ENCODE peak calls at places on chromosome 9, in six cellular contexts. J is progenitor cell of endocrine pancreas, Y is activated T-cell treated with anti-CD3 and anti-CD28 coated beads for 1 hour, X is endothelial cell, C is non-pigmented ciliary epithelial cell, S is endodermal cell. D is an unnamed sample.
A peak's percentile ranks its signal among the peaks of the same experiment; 100 is the strongest.

GRCh38 chr9:26807161-26807560 is 85.4 kb downstream of the CAAP1 start:
- DNase-seq in S (no peak), C (no peak), J (no peak), X (no peak), Y (no peak), D (no peak)

GRCh38 chr9:89991204-89991790 is 386.5 kb downstream of the GADD45G start:
- DNase-seq in S (no peak), C (no peak), Y (no peak), X (no peak), J (no peak), D (peak; percentile 8)

GRCh38 chr9:97570899-97571298 is 62.3 kb downstream of the TSTD2 start:
- DNase-seq in J (no peak), S (peak; percentile 44), Y (no peak), X (no peak), C (no peak), D (no peak)

GRCh38 chr9:35719546-35719945 is 12.4 kb downstream of the TLN1 start:
- DNase-seq in Y (no peak), C (no peak), X (no peak), J (no peak), S (no peak), D (no peak)

GRCh38 chr9:136135326-136136126 is 16.9 kb upstream of the TMEM250 start:
- DNase-seq in Y (no peak), X (no peak), J (no peak), C (no peak), S (no peak), D (no peak)

GRCh38 chr9:4814913-4815312 is 22.2 kb downstream of the RCL1 start:
- DNase-seq in J (no peak), S (no peak), C (no peak), X (no peak), Y (no peak), D (no peak)

GRCh38 chr9:120710110-120710981 is 3.9 kb downstream of the MEGF9 start:
- DNase-seq in J (no peak), Y (no peak), S (no peak), X (no peak), C (no peak), D (peak; percentile 23)

GRCh38 chr9:77933019-77933418 is 98.6 kb downstream of the GNAQ start:
- DNase-seq in C (no peak), J (no peak), S (no peak), Y (no peak), X (no peak), D (no peak)

GRCh38 chr9:94865599-94866456 is 139.3 kb downstream of the AOPEP start:
- DNase-seq in S (peak; percentile 46), Y (no peak), J (no peak), C (no peak), X (no peak), D (no peak)

GRCh38 chr9:109535365-109535764 is 37.3 kb upstream of the PTPN3 start:
- DNase-seq in Y (no peak), J (no peak), X (no peak), S (no peak), C (no peak), D (no peak)

D was measured in GM23338.